ENCODE peak calls at places on chromosomes 4 and X, in four cellular contexts. M is IMR-90, F is GM12878, X is K562. J is an unnamed sample.

GRCh38 chrX:1444896-1445480 is 7.7 kb downstream of the ASMTL start:
- DNase-seq in M (no peak), F (no peak), X (no peak), J (no peak)

GRCh38 chr4:10243856-10244255 is 127.3 kb upstream of the WDR1 start:
- DNase-seq in M (no peak), F (no peak), X (no peak), J (no peak)

GRCh38 chr4:2357821-2358745 is 60.4 kb downstream of the ZFYVE28 start:
- DNase-seq in M (no peak), F (no peak), X (no peak), J (no peak)

GRCh38 chrX:21479695-21480280 is 105.6 kb downstream of the CNKSR2 start:
- DNase-seq in M (peak), F (no peak), X (no peak), J (peak)

GRCh38 chr4:81541546-81541945 is 69.8 kb upstream of the RASGEF1B start:
- DNase-seq in M (no peak), F (no peak), X (no peak), J (no peak)

GRCh38 chrX:24204331-24204730 is 54.8 kb downstream of the ZFX start:
- DNase-seq in M (peak), F (no peak), X (no peak), J (no peak)

GRCh38 chr4:45120163-45120562 is 393.8 kb upstream of the GNPDA2 start:
- DNase-seq in M (no peak), F (no peak), X (no peak), J (no peak)

GRCh38 chrX:77564824-77565223 is 117.6 kb downstream of the FGF16 start:
- DNase-seq in M (peak), F (no peak), X (no peak), J (no peak)

GRCh38 chr4:48042979-48043461 is 26.4 kb downstream of the NIPAL1 start:
- DNase-seq in M (no peak), F (no peak), X (no peak), J (no peak)

GRCh38 chr4:145623831-145624230 is 4.6 kb downstream of the MMAA start:
- DNase-seq in M (peak), F (no peak), X (no peak), J (no peak)

GRCh38 chrX:21656587-21657317 is 1.4 kb downstream of the KLHL34 start:
- DNase-seq in M (no peak), F (no peak), X (no peak), J (no peak)

GRCh38 chrX:40539214-40540142 is 41.3 kb upstream of the ATP6AP2 start:
- DNase-seq in M (peak), F (peak), X (peak), J (no peak)

GRCh38 chrX:78105944-78106650 is 2.0 kb downstream of the PGK1 start:
- DNase-seq in M (no peak), F (no peak), X (no peak), J (no peak)

GRCh38 chr4:104066533-104066932 is 346.7 kb upstream of the TACR3 start:
- DNase-seq in M (no peak), F (no peak), X (peak), J (no peak)

GRCh38 chr4:33316033-33316432 is 2595.9 kb downstream of the PCDH7 start:
- DNase-seq in M (no peak), F (no peak), X (no peak), J (no peak)

GRCh38 chr4:145782756-145783155 is 102.8 kb downstream of the C4orf51 start:
- DNase-seq in M (no peak), F (no peak), X (no peak), J (no peak)

GRCh38 chrX:101037231-101037630 is 14.7 kb downstream of the TRMT2B start:
- DNase-seq in M (peak), F (no peak), X (no peak), J (no peak)

GRCh38 chrX:77493677-77494553 is 46.7 kb downstream of the FGF16 start:
- DNase-seq in M (peak), F (no peak), X (peak), J (peak)

GRCh38 chrX:107718156-107718621 is 57.4 kb downstream of the TSC22D3 start:
- DNase-seq in M (peak), F (no peak), X (peak), J (peak)

GRCh38 chr4:8104491-8105302 is 53.9 kb downstream of the ABLIM2 start:
- DNase-seq in M (no peak), F (no peak), X (no peak), J (no peak)

GRCh38 chr4:184096561-184097239 is 121.0 kb downstream of the ENPP6 start:
- DNase-seq in M (peak), F (no peak), X (no peak), J (no peak)

GRCh38 chr4:184097240-184097619 is 120.4 kb downstream of the ENPP6 start:
- DNase-seq in M (no peak), F (no peak), X (peak), J (no peak)

GRCh38 chr4:184097815-184098214 is 119.9 kb downstream of the ENPP6 start:
- DNase-seq in M (no peak), F (no peak), X (no peak), J (no peak)

GRCh38 chr4:184090571-184090970 is 127.1 kb downstream of the ENPP6 start:
- DNase-seq in M (no peak), F (no peak), X (no peak), J (no peak)

DNA sequence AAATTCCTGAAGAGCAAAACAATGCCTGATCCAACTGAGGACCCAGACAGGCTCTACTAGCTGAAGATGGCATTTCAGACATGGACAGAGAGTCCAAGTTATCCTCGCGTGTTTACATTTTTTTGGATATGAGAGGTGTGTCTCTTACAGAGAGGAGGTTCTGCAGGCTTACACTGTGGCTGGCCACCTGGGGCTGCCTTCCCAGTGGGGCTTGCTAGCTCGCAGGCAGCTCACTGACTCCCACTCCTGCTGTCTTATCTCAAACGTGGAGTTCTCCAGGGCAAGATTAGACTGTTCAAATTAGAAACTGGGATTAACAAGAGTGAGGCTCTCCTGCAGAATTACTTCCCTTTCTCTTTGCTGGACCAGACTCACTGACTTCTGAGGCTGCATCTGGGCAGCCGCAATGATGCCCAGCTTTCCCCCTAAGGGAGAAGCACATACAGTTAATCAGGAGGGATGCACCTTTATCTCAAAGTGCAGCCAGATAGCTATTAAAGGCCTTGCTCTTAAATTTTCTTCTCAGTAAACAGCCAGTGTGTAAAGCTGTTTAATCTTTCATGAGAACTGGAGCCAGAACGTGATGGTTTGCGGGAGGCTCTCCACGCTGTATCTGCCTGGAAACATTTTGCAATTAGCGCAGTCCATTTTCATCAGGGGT is 123.0 kb downstream of the ENPP6 start:
- DNase-seq in M (no peak), F (no peak), X (no peak), J (no peak)
- TF ChIP-seq ELK1 in M (no peak), F (no peak), X (no peak), J (no peak)

GRCh38 chrX:136497556-136498048 is at the start of gene HTATSF1:
- DNase-seq in M (no peak), F (no peak), X (peak), J (peak)
- TF ChIP-seq USF2 in M (no peak), F (no peak), X (no peak), J (no peak)

GRCh38 chrX:47221756-47222155 is 3.3 kb downstream of the CDK16 start:
- DNase-seq in M (no peak), F (no peak), X (no peak), J (no peak)

GRCh38 chrX:47223476-47224250 is 5.2 kb downstream of the CDK16 start:
- DNase-seq in M (no peak), F (no peak), X (no peak), J (no peak)

GRCh38 chrX:47224896-47225290 is 6.4 kb downstream of the CDK16 start:
- DNase-seq in M (no peak), F (no peak), X (no peak), J (no peak)

GRCh38 chrX:47224266-47224895 is 5.9 kb downstream of the CDK16 start:
- DNase-seq in M (no peak), F (no peak), X (no peak), J (no peak)

GRCh38 chrX:47222776-47223350 is 4.4 kb downstream of the CDK16 start:
- DNase-seq in M (no peak), F (no peak), X (peak), J (no peak)
- TF ChIP-seq ELK1 in M (no peak), F (no peak), X (no peak), J (no peak)

DNA sequence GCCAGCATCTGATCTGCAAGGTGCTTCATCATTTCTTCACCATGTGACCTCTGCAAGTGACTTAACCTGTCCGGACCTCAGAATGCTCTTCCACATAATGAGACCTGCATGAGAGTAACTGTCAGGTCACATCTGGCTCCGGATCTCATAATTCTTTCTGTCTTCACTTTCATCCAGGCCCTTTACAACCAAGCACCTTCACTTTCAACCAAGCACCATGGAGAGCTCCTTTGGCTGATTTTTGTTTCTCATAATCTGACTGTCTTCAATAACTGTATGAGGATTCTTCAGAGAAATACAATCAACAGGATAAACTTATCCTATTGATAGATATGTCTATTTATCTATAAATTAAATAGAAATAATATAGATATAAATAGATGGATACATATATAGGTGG is 148.1 kb downstream of the VCX3A start:
- DNase-seq in M (no peak), F (no peak), X (no peak), J (no peak)
- TF ChIP-seq USF2 in M (no peak), F (no peak), X (no peak), J (no peak)

DNA sequence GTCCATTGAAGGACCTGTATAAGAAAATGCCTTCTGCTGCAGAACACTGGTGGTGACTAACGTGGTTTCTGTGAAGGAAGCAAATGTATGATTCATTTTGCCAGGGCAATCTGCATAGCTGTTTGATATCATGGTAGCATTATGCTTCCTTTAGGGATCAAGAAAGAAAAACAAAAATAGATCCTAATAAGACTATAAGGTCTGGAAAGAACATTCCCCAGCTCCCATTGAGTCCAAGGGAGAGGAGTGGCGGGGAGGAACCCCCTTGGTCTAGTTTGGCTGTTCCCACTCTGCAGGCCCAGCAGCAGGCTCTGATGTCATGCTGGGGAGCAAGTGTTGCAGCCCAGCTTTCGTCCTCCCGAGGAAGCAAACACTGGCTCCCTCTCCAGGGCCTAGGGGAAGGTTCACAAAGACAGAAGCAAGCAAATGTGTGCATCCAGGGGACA is 154.5 kb upstream of the GALNT7 start:
- DNase-seq in M (peak), F (no peak), X (no peak), J (peak)
- TF ChIP-seq ELK1 in M (no peak), F (no peak), X (no peak), J (no peak)

DNA sequence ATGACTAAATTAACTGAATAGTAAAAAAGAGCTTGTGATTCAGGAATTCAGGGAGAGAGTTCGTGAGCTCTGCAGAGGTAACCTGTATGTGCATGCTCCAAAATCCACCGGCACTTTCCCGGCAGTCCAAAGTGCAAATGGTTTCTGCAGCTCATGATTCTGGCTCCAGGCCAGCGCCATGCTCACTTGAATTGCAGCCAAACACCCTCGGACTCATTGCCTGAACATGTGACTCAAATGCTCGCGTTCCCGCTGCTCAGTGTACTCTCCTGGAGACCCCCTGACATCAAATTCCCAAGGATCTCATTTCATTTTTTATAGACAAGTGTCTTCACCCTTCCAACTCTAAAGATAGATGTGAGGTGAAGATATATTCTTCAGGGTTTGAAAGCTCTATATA is 44.1 kb upstream of the SH3RF1 start:
- DNase-seq in M (peak), F (no peak), X (no peak), J (peak)
- TF ChIP-seq USF2 in M (peak), F (no peak), X (no peak), J (peak)

DNA sequence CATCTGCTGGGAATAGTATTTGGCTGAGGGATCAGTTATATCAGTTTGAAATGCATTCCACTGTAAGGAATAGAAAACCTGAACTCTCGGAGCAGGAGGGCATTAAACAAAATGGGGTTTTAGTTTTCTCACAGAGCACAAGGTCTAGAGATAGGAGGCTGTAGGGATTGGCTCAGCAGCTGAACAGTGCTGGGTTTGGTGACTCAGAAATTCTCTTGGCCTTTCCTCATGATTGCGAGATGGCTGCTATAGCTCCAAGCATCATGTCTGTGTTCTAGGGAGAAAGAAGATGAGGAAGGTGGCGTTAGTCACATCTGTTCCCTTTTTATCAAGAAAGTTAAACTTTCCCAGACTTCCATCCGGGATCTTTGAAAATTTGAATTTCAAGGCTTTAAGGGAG is 177.3 kb downstream of the NHS start:
- DNase-seq in M (peak), F (no peak), X (no peak), J (no peak)
- TF ChIP-seq ELK1 in M (no peak), F (no peak), X (no peak), J (no peak)

DNA sequence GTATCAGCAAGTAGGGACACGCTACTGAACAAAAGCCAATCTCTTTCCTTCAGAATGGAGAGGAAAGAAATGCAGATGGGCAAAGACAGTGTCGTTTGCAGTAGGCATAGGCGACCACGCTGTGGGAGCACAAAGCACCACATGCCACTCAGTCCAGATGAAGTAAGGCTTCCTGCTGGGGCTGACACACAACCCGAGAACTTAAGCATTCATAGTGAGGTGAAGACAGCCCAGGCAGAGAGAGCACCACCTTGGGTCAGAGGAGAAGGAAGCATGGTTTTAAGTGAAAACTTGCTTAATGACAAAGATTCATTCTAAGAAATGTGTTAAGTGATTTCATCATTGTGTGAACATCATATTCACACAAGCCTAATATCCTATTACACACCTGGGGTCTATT is 238.8 kb downstream of the MGST2 start:
- DNase-seq in M (no peak), F (no peak), X (no peak), J (no peak)
- TF ChIP-seq USF2 in M (no peak), F (no peak), X (no peak), J (no peak)

J was measured in A549.